ENCODE peak calls at places on chromosome 2, in ten cellular contexts. K is cardiac muscle cell; L is WERI-Rb-1; S is A549; W is esophagus muscularis mucosa; I is heart left ventricle; E is naive thymus-derived CD4-positive, alpha-beta T cell; Y is PC-3; G is IMR-90; C is GM23248. P is an unnamed sample.

GRCh38 chr2:132816234-132816633 is 146.2 kb upstream of the LYPD1 start:
- DNase-seq in L (no peak), G (no peak), I (no peak), C (no peak), Y (peak; percentile 6), E (no peak), K (no peak), S (peak; percentile 25), W (no peak), P (no peak)

GRCh38 chr2:88739985-88740600 is 48.6 kb downstream of the RPIA start:
- DNase-seq in I (no peak), Y (peak; percentile 80), L (peak; percentile 65), G (peak; percentile 72), E (peak; percentile 76), K (peak; percentile 74), C (peak; percentile 65), W (peak; percentile 92), S (peak; percentile 78), P (peak; percentile 75)

GRCh38 chr2:160315337-160315736 is 115.3 kb upstream of the ITGB6 start:
- DNase-seq in C (peak; percentile 80), E (no peak), W (no peak), L (no peak), I (no peak), G (peak; percentile 80), S (no peak), K (no peak), Y (no peak), P (no peak)

GRCh38 chr2:29293830-29294438 is 178.7 kb downstream of the CLIP4 start:
- DNase-seq in I (no peak), C (peak; percentile 46), Y (peak; percentile 71), G (peak; percentile 28), K (peak; percentile 84), W (no peak), L (no peak), S (peak; percentile 19), E (no peak), P (peak; percentile 29)

GRCh38 chr2:181036848-181037603 is 56.6 kb downstream of the UBE2E3 start:
- DNase-seq in C (peak; percentile 91), S (no peak), W (no peak), E (no peak), K (no peak), I (no peak), Y (peak; percentile 87), L (no peak), G (peak; percentile 80), P (no peak)

GRCh38 chr2:46257476-46257875 is 39.7 kb upstream of the EPAS1 start:
- DNase-seq in G (peak; percentile 78), S (no peak), L (no peak), Y (no peak), K (no peak), E (no peak), I (no peak), C (peak; percentile 61), W (no peak), P (no peak)

GRCh38 chr2:201419057-201419635 is 32.1 kb downstream of the TRAK2 start:
- DNase-seq in Y (peak; percentile 75), L (no peak), S (peak; percentile 36), W (no peak), E (no peak), G (no peak), K (no peak), I (no peak), C (peak; percentile 45), P (peak; percentile 47)

GRCh38 chr2:171169333-171169732 is 8.6 kb upstream of the TLK1 start:
- DNase-seq in K (no peak), W (no peak), C (no peak), G (no peak), L (no peak), S (no peak), I (no peak), E (no peak), Y (no peak), P (no peak)

GRCh38 chr2:67752964-67753363 is 309.8 kb downstream of the C1D start:
- DNase-seq in I (no peak), E (no peak), L (no peak), K (no peak), C (peak; percentile 41), S (no peak), W (peak; percentile 21), G (peak; percentile 91), Y (peak; percentile 71), P (no peak)

GRCh38 chr2:60756097-60757087 is at the start of gene PAPOLG:
- DNase-seq in E (peak; percentile 95), Y (peak; percentile 96), I (peak; percentile 97), L (peak; percentile 99), C (peak; percentile 100), K (peak; percentile 99), G (peak; percentile 85), S (peak; percentile 92), W (peak; percentile 98), P (peak; percentile 95)
- H3K27ac ChIP-seq in E (peak within 1 kb of the TSS; percentile 85), Y (peak within 1 kb of the TSS; percentile 42), I (peak within 1 kb of the TSS; percentile 76), L (peak within 1 kb of the TSS; percentile 98), C (peak within 1 kb of the TSS; percentile 74), K (peak within 1 kb of the TSS; percentile 74), G (peak within 1 kb of the TSS; percentile 90), S (peak within 1 kb of the TSS; percentile 89), W (peak within 1 kb of the TSS; percentile 95), P (peak within 1 kb of the TSS; percentile 78)

DNA sequence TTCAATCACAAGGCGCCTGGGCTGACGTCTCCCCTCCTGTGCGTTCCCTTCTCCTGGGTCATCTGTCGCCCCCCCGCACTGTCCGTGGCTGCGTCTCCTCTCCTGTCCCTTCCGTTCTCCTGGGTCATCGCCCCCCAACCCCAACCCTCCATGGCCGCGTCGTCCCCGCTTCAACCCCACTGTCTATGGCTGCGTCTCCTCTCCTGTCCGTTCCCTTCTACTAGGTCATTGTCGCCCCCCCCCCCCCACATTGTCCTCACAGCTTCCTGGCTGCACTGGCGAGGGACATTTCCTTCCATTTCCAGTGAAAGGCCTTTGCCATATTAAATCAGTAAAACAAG is 118.9 kb downstream of the TMEM18 start:
- DNase-seq in Y (no peak), I (no peak), C (no peak), L (no peak), W (peak; percentile 53), K (no peak), E (no peak), S (no peak), G (no peak), P (no peak)
- H3K9me3 ChIP-seq in Y (no peaks in the 10 kb centered on the region), I (no peaks in the 10 kb centered on the region), C (no peaks in the 10 kb centered on the region), L (no peaks in the 10 kb centered on the region), W (no peaks in the 10 kb centered on the region), K (no peaks in the 10 kb centered on the region), E (no peaks in the 10 kb centered on the region), S (no peaks in the 10 kb centered on the region), G (peaks cover 34% of the 10 kb centered on the region), P (no peaks in the 10 kb centered on the region)

GRCh38 chr2:42722328-42723190 is 41.4 kb downstream of the OXER1 start:
- DNase-seq in S (peak; percentile 42), C (peak; percentile 97), I (no peak), Y (peak; percentile 14), K (peak; percentile 66), E (no peak), W (no peak), G (peak; percentile 89), L (no peak), P (peak; percentile 86)
- H3K4me3 ChIP-seq in S (no peak overlapping the region), C (peak overlapping the region; percentile 38), I (no peak overlapping the region), Y (no peak overlapping the region), K (no peak overlapping the region), E (no peak overlapping the region), W (no peak overlapping the region), G (no peak overlapping the region), L (no peak overlapping the region), P (no peak overlapping the region)

GRCh38 chr2:200338692-200339091 is 32.2 kb downstream of the SPATS2L start:
- DNase-seq in L (no peak), W (no peak), Y (no peak), S (no peak), C (no peak), I (no peak), K (no peak), E (no peak), G (no peak), P (peak; percentile 41)

GRCh38 chr2:200342235-200342634 is 35.7 kb downstream of the SPATS2L start:
- DNase-seq in G (no peak), I (no peak), L (no peak), K (no peak), E (no peak), S (no peak), C (no peak), W (no peak), Y (no peak), P (no peak)

GRCh38 chr2:200336980-200337615 is 30.6 kb downstream of the SPATS2L start:
- DNase-seq in K (no peak), L (no peak), G (no peak), S (no peak), E (no peak), W (no peak), C (peak; percentile 24), I (no peak), Y (peak; percentile 54), P (no peak)

GRCh38 chr2:200337621-200338020 is 31.1 kb downstream of the SPATS2L start:
- DNase-seq in Y (no peak), I (no peak), E (no peak), K (no peak), L (no peak), W (no peak), S (no peak), G (no peak), C (no peak), P (no peak)

DNA sequence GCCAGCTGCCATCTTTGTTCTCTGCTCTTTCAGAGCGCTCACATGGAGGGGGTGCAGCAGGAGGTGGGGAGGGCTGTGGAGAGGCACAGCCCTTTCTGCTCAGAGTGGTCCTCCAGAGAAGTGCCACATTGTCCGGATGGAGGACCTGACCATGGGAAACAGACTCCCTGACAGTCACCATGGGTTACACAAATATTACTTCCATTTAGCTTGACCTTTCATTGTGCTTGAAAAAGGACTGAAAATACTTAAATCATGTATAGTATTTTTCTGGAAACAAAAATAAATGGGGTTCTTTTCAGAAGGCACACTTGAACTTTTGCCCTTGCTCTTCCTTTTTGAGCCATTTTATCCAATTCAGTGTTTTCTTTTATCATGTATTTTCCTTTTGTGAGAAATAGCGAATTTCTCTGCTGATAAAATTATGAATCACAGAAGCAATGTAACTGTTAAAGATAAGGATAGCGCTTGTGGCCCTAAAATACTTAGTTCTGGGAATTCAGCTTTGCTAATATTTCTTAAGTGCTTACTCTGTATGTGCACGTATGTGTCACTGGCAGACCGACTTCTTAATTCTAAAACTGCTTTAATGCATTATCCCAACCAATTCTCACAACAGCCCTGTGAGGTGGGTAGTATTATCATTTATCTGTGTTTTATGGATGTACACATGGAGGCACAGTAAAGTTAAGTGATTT is 34.2 kb downstream of the SPATS2L start:
- DNase-seq in I (no peak), Y (no peak), W (no peak), L (no peak), E (no peak), C (no peak), G (peak; percentile 23), K (no peak), S (no peak), P (no peak)
- H3K27ac ChIP-seq in I (no peak overlapping the region), Y (no peak overlapping the region), W (no peak overlapping the region), L (no peak overlapping the region), E (no peak overlapping the region), C (no peak overlapping the region), G (peak overlapping the region; percentile 31), K (no peak overlapping the region), S (no peak overlapping the region), P (no peak overlapping the region)

P was measured in small intestine.